ENCODE peak calls at places on chromosomes 11 and 22, in seven cellular contexts. One of them, this sample, is unnamed.

GRCh38 chr11:111629499-111629898 is 27.2 kb downstream of the SIK2 start:
- DNase-seq in amniotic epithelial cell: peak
- DNase-seq in AG04450: no peak
- DNase-seq in cardiac septum: no peak
- DNase-seq in T-helper 17 cell: no peak
- DNase-seq in GM03348: no peak
- DNase-seq in A172: no peak
- DNase-seq in this sample: no peak

GRCh38 chr11:31655483-31655882 is 145.9 kb downstream of the ELP4 start:
- DNase-seq in AG04450: no peak
- DNase-seq in A172: peak
- DNase-seq in cardiac septum: no peak
- DNase-seq in GM03348: peak
- DNase-seq in T-helper 17 cell: no peak
- DNase-seq in amniotic epithelial cell: peak
- DNase-seq in this sample: peak

GRCh38 chr22:19115628-19116027 is 6.6 kb downstream of the DGCR2 start:
- DNase-seq in amniotic epithelial cell: no peak
- DNase-seq in A172: no peak
- DNase-seq in AG04450: no peak
- DNase-seq in GM03348: no peak
- DNase-seq in T-helper 17 cell: no peak
- DNase-seq in cardiac septum: peak
- DNase-seq in this sample: no peak

GRCh38 chr11:96145163-96145585 is 197.8 kb downstream of the MAML2 start:
- DNase-seq in amniotic epithelial cell: peak
- DNase-seq in cardiac septum: no peak
- DNase-seq in GM03348: no peak
- DNase-seq in T-helper 17 cell: no peak
- DNase-seq in A172: peak
- DNase-seq in AG04450: no peak
- DNase-seq in this sample: peak

GRCh38 chr11:72224587-72225410 is at the start of gene INPPL1:
- DNase-seq in GM03348: peak
- DNase-seq in T-helper 17 cell: no peak
- DNase-seq in cardiac septum: no peak
- DNase-seq in amniotic epithelial cell: peak
- DNase-seq in AG04450: no peak
- DNase-seq in A172: no peak
- DNase-seq in this sample: peak

GRCh38 chr11:35014352-35014751 is 97.9 kb downstream of the PDHX start:
- DNase-seq in T-helper 17 cell: no peak
- DNase-seq in AG04450: peak
- DNase-seq in amniotic epithelial cell: peak
- DNase-seq in A172: no peak
- DNase-seq in cardiac septum: no peak
- DNase-seq in GM03348: peak
- DNase-seq in this sample: peak

GRCh38 chr11:10633261-10633660 is 60.3 kb downstream of the IRAG1 start:
- DNase-seq in AG04450: no peak
- DNase-seq in GM03348: no peak
- DNase-seq in T-helper 17 cell: no peak
- DNase-seq in A172: no peak
- DNase-seq in cardiac septum: no peak
- DNase-seq in amniotic epithelial cell: no peak
- DNase-seq in this sample: peak

GRCh38 chr11:16883179-16883578 is 131.0 kb downstream of the PLEKHA7 start:
- DNase-seq in A172: peak
- DNase-seq in T-helper 17 cell: no peak
- DNase-seq in AG04450: no peak
- DNase-seq in GM03348: no peak
- DNase-seq in amniotic epithelial cell: no peak
- DNase-seq in cardiac septum: no peak
- DNase-seq in this sample: peak

GRCh38 chr22:22666307-22667091 is 22.1 kb downstream of the GGTLC2 start:
- DNase-seq in GM03348: peak
- DNase-seq in A172: peak
- DNase-seq in AG04450: no peak
- DNase-seq in T-helper 17 cell: no peak
- DNase-seq in amniotic epithelial cell: peak
- DNase-seq in cardiac septum: no peak
- DNase-seq in this sample: peak

GRCh38 chr11:132062031-132062430 is 691.6 kb downstream of the NTM start:
- DNase-seq in T-helper 17 cell: no peak
- DNase-seq in GM03348: no peak
- DNase-seq in amniotic epithelial cell: no peak
- DNase-seq in AG04450: no peak
- DNase-seq in cardiac septum: no peak
- DNase-seq in A172: no peak
- DNase-seq in this sample: no peak

GRCh38 chr11:103108933-103109817 is at the start of gene DYNC2H1:
- DNase-seq in cardiac septum: peak
- DNase-seq in amniotic epithelial cell: peak
- DNase-seq in A172: peak
- DNase-seq in GM03348: peak
- DNase-seq in T-helper 17 cell: peak
- DNase-seq in AG04450: peak
- DNase-seq in this sample: peak

GRCh38 chr11:32779131-32779530 is 15.3 kb downstream of the CCDC73 start:
- DNase-seq in AG04450: no peak
- DNase-seq in GM03348: no peak
- DNase-seq in T-helper 17 cell: no peak
- DNase-seq in amniotic epithelial cell: no peak
- DNase-seq in A172: no peak
- DNase-seq in cardiac septum: no peak
- DNase-seq in this sample: no peak

GRCh38 chr22:23500508-23501208 is 79.4 kb downstream of the IGLL1 start:
- DNase-seq in AG04450: no peak
- DNase-seq in A172: no peak
- DNase-seq in amniotic epithelial cell: no peak
- DNase-seq in cardiac septum: no peak
- DNase-seq in T-helper 17 cell: no peak
- DNase-seq in GM03348: no peak
- DNase-seq in this sample: no peak

GRCh38 chr11:57394203-57394602 is 3.8 kb upstream of the PRG2 start:
- DNase-seq in T-helper 17 cell: no peak
- DNase-seq in A172: no peak
- DNase-seq in amniotic epithelial cell: no peak
- DNase-seq in GM03348: no peak
- DNase-seq in cardiac septum: peak
- DNase-seq in AG04450: no peak
- DNase-seq in this sample: no peak

GRCh38 chr11:12729941-12730340 is 55.7 kb downstream of the TEAD1 start:
- DNase-seq in A172: no peak
- DNase-seq in AG04450: no peak
- DNase-seq in cardiac septum: no peak
- DNase-seq in amniotic epithelial cell: no peak
- DNase-seq in T-helper 17 cell: no peak
- DNase-seq in GM03348: no peak
- DNase-seq in this sample: peak

GRCh38 chr11:76102772-76103171 is 103.5 kb downstream of the WNT11 start:
- DNase-seq in AG04450: no peak
- DNase-seq in T-helper 17 cell: no peak
- DNase-seq in GM03348: no peak
- DNase-seq in cardiac septum: no peak
- DNase-seq in A172: no peak
- DNase-seq in amniotic epithelial cell: peak
- DNase-seq in this sample: no peak

GRCh38 chr11:36234825-36235224 is 54.4 kb downstream of the COMMD9 start:
- DNase-seq in cardiac septum: no peak
- DNase-seq in amniotic epithelial cell: no peak
- DNase-seq in T-helper 17 cell: no peak
- DNase-seq in GM03348: no peak
- DNase-seq in AG04450: no peak
- DNase-seq in A172: no peak
- DNase-seq in this sample: no peak

GRCh38 chr22:47647720-47648119 is 885.3 kb downstream of the TBC1D22A start:
- DNase-seq in GM03348: no peak
- DNase-seq in amniotic epithelial cell: no peak
- DNase-seq in A172: no peak
- DNase-seq in AG04450: no peak
- DNase-seq in T-helper 17 cell: no peak
- DNase-seq in cardiac septum: no peak
- DNase-seq in this sample: no peak

GRCh38 chr11:83035070-83035854 is 36.4 kb downstream of the RAB30 start:
- DNase-seq in GM03348: peak
- DNase-seq in cardiac septum: no peak
- DNase-seq in A172: no peak
- DNase-seq in T-helper 17 cell: no peak
- DNase-seq in AG04450: no peak
- DNase-seq in amniotic epithelial cell: peak
- DNase-seq in this sample: no peak

GRCh38 chr11:19571906-19572305 is 140.7 kb upstream of the NAV2 start:
- DNase-seq in AG04450: no peak
- DNase-seq in cardiac septum: no peak
- DNase-seq in amniotic epithelial cell: no peak
- DNase-seq in T-helper 17 cell: no peak
- DNase-seq in GM03348: no peak
- DNase-seq in A172: no peak
- DNase-seq in this sample: no peak

GRCh38 chr11:73637012-73637411 is 9.4 kb upstream of the PLEKHB1 start:
- DNase-seq in GM03348: no peak
- DNase-seq in A172: no peak
- DNase-seq in cardiac septum: no peak
- DNase-seq in T-helper 17 cell: no peak
- DNase-seq in amniotic epithelial cell: no peak
- DNase-seq in AG04450: no peak
- DNase-seq in this sample: no peak

GRCh38 chr11:134539285-134539684 is 127.2 kb upstream of the B3GAT1 start:
- DNase-seq in AG04450: no peak
- DNase-seq in T-helper 17 cell: no peak
- DNase-seq in cardiac septum: peak
- DNase-seq in A172: no peak
- DNase-seq in GM03348: no peak
- DNase-seq in amniotic epithelial cell: no peak
- DNase-seq in this sample: no peak

GRCh38 chr11:131724436-131724995 is 354.1 kb downstream of the NTM start:
- DNase-seq in AG04450: no peak
- DNase-seq in T-helper 17 cell: no peak
- DNase-seq in amniotic epithelial cell: no peak
- DNase-seq in GM03348: no peak
- DNase-seq in cardiac septum: no peak
- DNase-seq in A172: no peak
- DNase-seq in this sample: no peak

GRCh38 chr22:33051960-33052839 is 6.0 kb downstream of the SYN3 start:
- DNase-seq in GM03348: no peak
- DNase-seq in T-helper 17 cell: no peak
- DNase-seq in cardiac septum: no peak
- DNase-seq in AG04450: no peak
- DNase-seq in A172: no peak
- DNase-seq in amniotic epithelial cell: no peak
- DNase-seq in this sample: no peak

GRCh38 chr11:83409891-83410290 is 123.7 kb upstream of the CCDC90B start:
- DNase-seq in amniotic epithelial cell: no peak
- DNase-seq in T-helper 17 cell: no peak
- DNase-seq in A172: no peak
- DNase-seq in AG04450: no peak
- DNase-seq in GM03348: no peak
- DNase-seq in cardiac septum: no peak
- DNase-seq in this sample: no peak

GRCh38 chr22:30887861-30888260 is 80.7 kb downstream of the MORC2 start:
- DNase-seq in AG04450: no peak
- DNase-seq in amniotic epithelial cell: no peak
- DNase-seq in A172: no peak
- DNase-seq in cardiac septum: no peak
- DNase-seq in T-helper 17 cell: no peak
- DNase-seq in GM03348: no peak
- DNase-seq in this sample: no peak

GRCh38 chr11:75271730-75272129 is 31.2 kb downstream of the TPBGL start:
- DNase-seq in GM03348: no peak
- DNase-seq in AG04450: no peak
- DNase-seq in amniotic epithelial cell: no peak
- DNase-seq in cardiac septum: no peak
- DNase-seq in A172: no peak
- DNase-seq in T-helper 17 cell: no peak
- DNase-seq in this sample: no peak

GRCh38 chr22:40813912-40814315 is 5.2 kb downstream of the SLC25A17 start:
- DNase-seq in amniotic epithelial cell: no peak
- DNase-seq in GM03348: no peak
- DNase-seq in T-helper 17 cell: no peak
- DNase-seq in cardiac septum: no peak
- DNase-seq in AG04450: no peak
- DNase-seq in A172: no peak
- DNase-seq in this sample: no peak

GRCh38 chr11:12540075-12540685 is 134.0 kb upstream of the TEAD1 start:
- DNase-seq in A172: peak
- DNase-seq in amniotic epithelial cell: peak
- DNase-seq in AG04450: no peak
- DNase-seq in GM03348: peak
- DNase-seq in cardiac septum: no peak
- DNase-seq in T-helper 17 cell: no peak
- DNase-seq in this sample: peak

GRCh38 chr11:5696210-5696609 is 6.6 kb downstream of the TRIM22 start:
- DNase-seq in amniotic epithelial cell: peak
- DNase-seq in T-helper 17 cell: no peak
- DNase-seq in A172: no peak
- DNase-seq in AG04450: no peak
- DNase-seq in cardiac septum: no peak
- DNase-seq in GM03348: no peak
- DNase-seq in this sample: no peak

GRCh38 chr11:3157381-3158130 is 7.6 kb downstream of the OSBPL5 start:
- DNase-seq in GM03348: no peak
- DNase-seq in A172: peak
- DNase-seq in amniotic epithelial cell: no peak
- DNase-seq in AG04450: no peak
- DNase-seq in cardiac septum: no peak
- DNase-seq in T-helper 17 cell: no peak
- DNase-seq in this sample: peak

GRCh38 chr11:130839950-130840666 is 76.2 kb downstream of the SNX19 start:
- DNase-seq in A172: no peak
- DNase-seq in GM03348: peak
- DNase-seq in AG04450: peak
- DNase-seq in amniotic epithelial cell: no peak
- DNase-seq in cardiac septum: no peak
- DNase-seq in T-helper 17 cell: no peak
- DNase-seq in this sample: no peak

GRCh38 chr11:104408630-104409029 is 244.7 kb upstream of the PDGFD start:
- DNase-seq in amniotic epithelial cell: no peak
- DNase-seq in AG04450: no peak
- DNase-seq in cardiac septum: no peak
- DNase-seq in A172: no peak
- DNase-seq in T-helper 17 cell: no peak
- DNase-seq in GM03348: no peak
- DNase-seq in this sample: no peak

GRCh38 chr11:117887431-117888139 is 11.1 kb upstream of the FXYD6 start:
- DNase-seq in GM03348: no peak
- DNase-seq in A172: no peak
- DNase-seq in T-helper 17 cell: no peak
- DNase-seq in cardiac septum: no peak
- DNase-seq in AG04450: no peak
- DNase-seq in amniotic epithelial cell: no peak
- DNase-seq in this sample: no peak

This sample was measured in PC-3.